ENCODE peak calls at places on chromosomes 2 and 18, in five cellular contexts. X is GM12891, B is heart left ventricle, Q is adrenal gland, A is stomach. R is an unnamed sample.

GRCh38 chr2:200025717-200026116 is 70.3 kb downstream of the MAIP1 start:
- DNase-seq in X (no peak), B (no peak), Q (peak), A (no peak), R (no peak)

GRCh38 chr2:68675470-68675869 is 32.1 kb downstream of the PROKR1 start:
- DNase-seq in X (no peak), B (no peak), Q (no peak), A (no peak), R (no peak)

GRCh38 chr2:11998626-11999378 is 252.4 kb downstream of the LPIN1 start:
- DNase-seq in X (no peak), B (no peak), Q (no peak), A (no peak), R (no peak)

GRCh38 chr2:174430066-174430465 is 34.5 kb downstream of the SCRN3 start:
- DNase-seq in X (no peak), B (no peak), Q (no peak), A (no peak), R (no peak)

GRCh38 chr2:201267278-201268030 is 7.1 kb downstream of the CASP8 start:
- DNase-seq in X (no peak), B (no peak), Q (no peak), A (no peak), R (no peak)

GRCh38 chr18:43596106-43596712 is 318.9 kb upstream of the SYT4 start:
- DNase-seq in X (peak), B (no peak), Q (no peak), A (no peak), R (no peak)

GRCh38 chr2:163637876-163638275 is 97.9 kb downstream of the FIGN start:
- DNase-seq in X (no peak), B (no peak), Q (no peak), A (no peak), R (no peak)

GRCh38 chr2:134670955-134671354 is 47.8 kb downstream of the TMEM163 start:
- DNase-seq in X (no peak), B (no peak), Q (peak), A (peak), R (no peak)

GRCh38 chr2:42171396-42171971 is 2.3 kb downstream of the EML4 start:
- DNase-seq in X (no peak), B (no peak), Q (no peak), A (no peak), R (no peak)

GRCh38 chr18:39305756-39306155 is 1740.2 kb upstream of the CELF4 start:
- DNase-seq in X (no peak), B (no peak), Q (no peak), A (no peak), R (no peak)

GRCh38 chr2:36438454-36438977 is 82.9 kb downstream of the CRIM1 start:
- DNase-seq in X (no peak), B (no peak), Q (no peak), A (no peak), R (no peak)
- TF ChIP-seq POLR2A in X (no peak), B (no peak), Q (no peak), A (no peak), R (no peak)

GRCh38 chr2:3563521-3563976 is 5.4 kb upstream of the RNASEH1 start:
- DNase-seq in X (peak), B (no peak), Q (no peak), A (no peak), R (no peak)
- TF ChIP-seq POLR2A in X (peak), B (no peak), Q (no peak), A (no peak), R (no peak)

DNA sequence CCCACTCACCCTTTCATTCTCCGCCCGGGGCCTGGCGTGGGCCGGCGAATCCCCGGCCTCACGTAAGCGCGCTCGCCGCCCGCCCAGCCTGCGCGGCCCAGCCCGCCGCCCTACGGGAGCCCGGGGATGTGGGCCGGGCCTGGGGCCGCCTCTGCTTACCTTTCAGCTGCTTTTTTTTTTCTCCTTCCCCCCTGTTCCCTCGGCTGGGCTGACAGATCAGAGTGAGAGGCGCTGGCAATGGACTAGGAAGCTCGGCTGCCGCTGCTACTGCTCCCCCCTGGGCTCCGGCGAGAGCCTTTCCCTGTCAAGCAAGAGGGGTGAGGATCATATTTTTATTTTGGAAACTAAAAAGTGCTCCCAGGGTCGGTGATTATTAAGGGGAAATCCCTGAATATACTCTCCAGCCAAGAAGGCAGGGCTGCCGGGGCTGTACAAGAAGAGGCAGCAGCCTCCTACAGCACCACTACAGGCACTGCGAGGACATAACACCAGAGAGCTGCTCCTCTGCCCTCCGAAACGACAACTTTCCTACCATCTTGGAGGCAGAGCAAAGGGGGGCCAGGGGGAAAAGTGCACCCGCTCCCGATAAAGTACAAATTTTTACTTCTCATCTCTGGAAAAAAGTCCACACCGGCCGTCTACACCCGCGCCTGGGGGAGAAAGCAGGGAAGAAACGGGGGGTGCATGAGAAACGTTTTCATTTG is at the start of gene INO80D:
- DNase-seq in X (peak), B (peak), Q (peak), A (peak), R (peak)
- TF ChIP-seq POLR2A in X (peak), B (no peak), Q (peak), A (no peak), R (peak)

DNA sequence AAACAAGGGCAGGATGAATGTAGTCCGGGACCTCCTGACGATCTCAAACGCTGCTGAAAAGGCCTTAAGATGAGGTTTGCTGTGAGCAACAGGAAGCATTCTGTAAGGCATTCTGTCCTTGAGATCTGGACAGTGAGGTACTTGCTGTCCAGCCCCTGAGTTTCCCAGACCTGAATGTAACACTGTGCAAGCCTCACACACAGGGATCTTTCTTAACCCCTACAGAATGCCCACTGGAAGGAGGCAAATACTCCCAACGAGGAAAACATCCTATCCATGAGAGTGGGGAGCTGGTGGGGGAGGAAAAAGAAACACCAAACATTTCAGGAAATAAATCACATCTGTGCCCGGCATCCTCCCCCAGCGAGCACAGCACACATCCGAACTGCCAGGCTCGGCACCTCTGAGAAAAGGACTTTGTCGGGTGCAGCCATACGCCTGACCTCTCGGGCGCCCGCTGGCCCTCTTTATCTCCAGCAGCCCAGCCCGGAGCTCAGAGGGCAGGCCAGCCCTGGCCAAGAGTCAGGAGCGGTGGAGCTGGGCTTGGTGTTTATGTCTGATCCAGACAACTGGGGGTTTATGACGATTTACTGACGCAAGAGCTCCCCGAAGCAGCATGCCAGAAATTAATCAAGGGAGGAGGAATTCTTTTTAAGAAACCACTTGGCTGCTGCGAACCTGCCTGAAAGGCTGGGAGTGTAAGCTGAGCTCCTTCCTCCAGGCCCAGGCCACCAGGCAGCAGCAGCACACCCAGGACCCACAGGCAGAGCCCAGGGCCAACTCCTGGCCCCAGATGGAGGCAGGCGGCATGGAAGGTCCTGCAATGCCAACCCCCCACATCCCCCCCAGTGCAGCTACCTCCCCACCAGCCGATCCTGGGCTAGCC is 72.3 kb downstream of the HDAC4 start:
- DNase-seq in X (no peak), B (peak), Q (peak), A (peak), R (no peak)
- TF ChIP-seq POLR2A in X (no peak), B (peak), Q (peak), A (no peak), R (no peak)

DNA sequence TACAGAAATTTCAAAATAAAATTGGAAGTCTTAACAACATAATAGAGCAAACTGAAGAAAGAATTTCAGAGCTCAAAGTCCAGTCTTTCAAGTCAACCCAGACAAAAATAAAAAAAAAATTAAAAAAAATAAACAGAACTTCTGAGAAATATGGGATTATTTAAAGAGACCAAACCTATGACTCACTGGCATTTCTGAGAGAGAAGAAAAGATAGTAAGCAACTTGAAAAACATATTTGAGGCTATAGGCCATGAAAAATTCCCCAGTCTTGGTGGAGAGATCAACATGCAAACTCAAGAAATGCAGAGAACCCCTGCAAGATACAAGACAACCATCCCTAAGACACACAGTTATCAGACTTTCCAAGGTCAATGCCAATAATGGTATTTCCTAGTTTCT is 167.4 kb downstream of the RNF144A start:
- DNase-seq in X (no peak), B (no peak), Q (no peak), A (no peak), R (no peak)
- TF ChIP-seq POLR2A in X (no peak), B (no peak), Q (no peak), A (no peak), R (no peak)

GRCh38 chr2:160630801-160631590 is 137.4 kb upstream of the RBMS1 start:
- DNase-seq in X (no peak), B (no peak), Q (no peak), A (no peak), R (no peak)
- TF ChIP-seq POLR2A in X (no peak), B (no peak), Q (no peak), A (no peak), R (no peak)

GRCh38 chr2:70123051-70123828 is 36.0 kb downstream of the PCBP1 start:
- DNase-seq in X (no peak), B (peak), Q (peak), A (peak), R (peak)
- TF ChIP-seq POLR2A in X (no peak), B (no peak), Q (peak), A (no peak), R (no peak)

DNA sequence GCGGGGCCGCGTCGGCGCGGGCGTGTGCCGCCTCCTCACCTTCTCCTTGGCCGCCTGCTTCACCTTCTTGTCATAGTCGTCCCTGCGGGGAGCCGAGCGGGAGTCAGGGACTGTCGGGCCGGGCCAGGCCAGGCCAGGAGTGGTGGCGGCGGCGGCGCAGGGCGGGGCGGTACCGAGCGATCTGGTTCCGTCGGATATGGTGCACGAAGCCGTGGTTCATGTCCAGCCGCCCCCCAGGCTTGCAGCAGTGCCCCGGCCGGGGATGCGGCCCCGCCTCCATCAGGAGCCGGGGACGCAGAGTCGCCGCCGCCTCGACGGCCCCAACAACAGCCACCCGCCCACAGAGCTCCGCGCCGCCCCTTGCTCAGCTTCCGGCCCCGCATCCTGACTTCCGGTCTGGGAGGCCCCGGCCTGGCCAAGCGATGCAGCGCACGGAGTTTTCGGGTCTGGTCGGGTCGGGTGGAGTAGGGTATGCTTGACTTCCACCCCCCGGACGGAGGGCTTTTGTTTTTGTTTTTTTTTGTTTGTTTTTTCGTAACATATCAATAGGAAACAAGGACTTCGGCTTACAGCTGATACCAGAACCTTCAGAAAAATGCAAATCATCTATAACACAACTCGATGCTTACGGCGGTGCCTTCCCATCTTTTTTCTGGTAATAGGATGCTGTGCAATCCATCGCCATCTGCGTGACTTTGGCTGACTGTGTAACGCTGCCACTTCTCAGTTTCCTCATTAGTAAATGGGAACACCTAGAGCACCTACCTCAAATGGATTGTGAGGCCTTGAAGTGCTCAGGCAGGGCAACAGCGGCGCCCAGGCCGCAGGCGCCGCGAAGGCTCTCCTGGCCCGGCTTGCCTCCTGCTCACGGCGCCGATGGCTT is at the start of gene C2orf68:
- DNase-seq in X (peak), B (peak), Q (peak), A (peak), R (peak)
- TF ChIP-seq POLR2A in X (peak), B (peak), Q (peak), A (no peak), R (no peak)

DNA sequence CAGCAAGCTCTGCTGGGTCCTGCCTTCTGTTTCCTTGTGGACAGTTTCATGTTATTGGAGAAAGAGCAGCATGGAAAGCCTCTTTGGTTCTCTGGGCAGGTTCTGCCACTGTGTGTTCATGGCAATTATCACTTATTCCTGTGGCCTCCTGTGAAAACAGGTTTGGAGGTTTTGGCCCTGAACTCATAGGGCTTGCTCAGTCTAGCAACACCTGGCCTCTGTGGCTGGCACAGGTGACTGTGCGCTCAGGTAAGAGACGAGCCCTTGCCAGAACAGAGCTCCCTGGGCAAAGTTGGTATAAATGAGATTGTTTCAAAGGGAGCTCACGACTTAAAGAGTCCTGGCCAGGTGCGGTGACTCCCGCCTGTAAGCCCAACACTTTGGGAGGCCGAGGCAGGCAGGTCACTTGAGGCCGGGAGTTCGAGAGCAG is 5.7 kb downstream of the CEP68 start:
- DNase-seq in X (no peak), B (no peak), Q (no peak), A (peak), R (no peak)
- TF ChIP-seq POLR2A in X (no peak), B (no peak), Q (no peak), A (no peak), R (no peak)